ENCODE peak calls at places on chromosomes 1 and 21, in eight cellular contexts. K, V, D, Q, G, B, F and R are unnamed samples. For H3K4me1, the result is how much of the 10 kb centered on the place peaks cover.

GRCh38 chr1:98210064-98210463 is 289.2 kb upstream of the DPYD start:
- DNase-seq in K (no peak), V (no peak), D (no peak), Q (no peak), G (no peak), B (no peak), F (peak), R (no peak)

GRCh38 chr1:94654031-94654430 is 112.5 kb upstream of the F3 start:
- DNase-seq in K (no peak), V (no peak), D (peak), Q (no peak), G (no peak), B (peak), F (peak), R (no peak)

GRCh38 chr1:222095606-222096475 is 354.0 kb upstream of the DUSP10 start:
- DNase-seq in K (peak), V (no peak), D (peak), Q (no peak), G (peak), B (no peak), F (no peak), R (no peak)

GRCh38 chr1:106926748-106927582 is 129.5 kb upstream of the PRMT6 start:
- DNase-seq in K (no peak), V (no peak), D (no peak), Q (no peak), G (no peak), B (no peak), F (peak), R (no peak)

GRCh38 chr1:10661453-10661852 is 135.0 kb downstream of the CASZ1 start:
- DNase-seq in K (no peak), V (no peak), D (no peak), Q (no peak), G (no peak), B (no peak), F (no peak), R (no peak)

GRCh38 chr1:41626146-41626545 is 141.7 kb upstream of the EDN2 start:
- DNase-seq in K (no peak), V (peak), D (no peak), Q (peak), G (no peak), B (peak), F (peak), R (no peak)

GRCh38 chr1:184972281-184973055 is 1.8 kb downstream of the NIBAN1 start:
- DNase-seq in K (no peak), V (no peak), D (no peak), Q (no peak), G (no peak), B (no peak), F (peak), R (no peak)

GRCh38 chr1:14486401-14487110 is 111.9 kb upstream of the KAZN start:
- DNase-seq in K (peak), V (no peak), D (no peak), Q (no peak), G (peak), B (no peak), F (peak), R (no peak)

DNA sequence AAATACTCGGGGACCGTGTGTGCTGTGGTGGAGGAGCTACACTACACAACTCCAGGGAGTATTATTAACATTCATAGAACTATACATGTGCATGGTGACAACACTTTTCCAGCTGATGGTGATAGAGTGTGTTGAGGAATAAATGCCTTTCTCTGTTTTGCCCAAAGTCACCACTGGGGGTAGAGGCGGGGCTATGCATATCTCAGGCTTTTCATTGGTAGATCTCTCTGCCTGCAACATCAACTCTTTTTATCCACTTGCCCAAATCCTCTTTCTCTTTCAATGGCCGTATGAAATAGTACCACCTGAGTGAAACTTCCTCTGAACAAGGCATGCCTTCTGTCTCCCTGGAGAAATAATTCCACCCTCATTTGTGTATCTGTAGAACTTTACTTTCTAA is 107.0 kb upstream of the C8B start:
- DNase-seq in K (no peak), V (no peak), D (no peak), Q (no peak), G (no peak), B (no peak), F (no peak), R (no peak)
- TF ChIP-seq CTCF in K (no peak), V (no peak), D (no peak), Q (no peak), G (no peak), B (no peak), F (peak), R (no peak)

GRCh38 chr21:42852925-42853570 is 26.3 kb downstream of the WDR4 start:
- DNase-seq in K (no peak), V (no peak), D (no peak), Q (no peak), G (no peak), B (no peak), F (no peak), R (no peak)

GRCh38 chr21:42853621-42854020 is 25.7 kb downstream of the WDR4 start:
- DNase-seq in K (no peak), V (no peak), D (no peak), Q (no peak), G (no peak), B (no peak), F (no peak), R (no peak)

GRCh38 chr21:42850463-42850862 is 28.9 kb downstream of the WDR4 start:
- DNase-seq in K (no peak), V (no peak), D (no peak), Q (no peak), G (no peak), B (no peak), F (no peak), R (no peak)

GRCh38 chr21:42850866-42851391 is 28.4 kb downstream of the WDR4 start:
- DNase-seq in K (no peak), V (no peak), D (no peak), Q (no peak), G (no peak), B (no peak), F (no peak), R (peak)

GRCh38 chr21:42851812-42852665 is 27.3 kb downstream of the WDR4 start:
- DNase-seq in K (no peak), V (no peak), D (no peak), Q (no peak), G (no peak), B (no peak), F (no peak), R (no peak)
- TF ChIP-seq POLR2A in K (no peak), V (no peak), D (no peak), Q (no peak), G (no peak), B (no peak), F (no peak), R (no peak)

DNA sequence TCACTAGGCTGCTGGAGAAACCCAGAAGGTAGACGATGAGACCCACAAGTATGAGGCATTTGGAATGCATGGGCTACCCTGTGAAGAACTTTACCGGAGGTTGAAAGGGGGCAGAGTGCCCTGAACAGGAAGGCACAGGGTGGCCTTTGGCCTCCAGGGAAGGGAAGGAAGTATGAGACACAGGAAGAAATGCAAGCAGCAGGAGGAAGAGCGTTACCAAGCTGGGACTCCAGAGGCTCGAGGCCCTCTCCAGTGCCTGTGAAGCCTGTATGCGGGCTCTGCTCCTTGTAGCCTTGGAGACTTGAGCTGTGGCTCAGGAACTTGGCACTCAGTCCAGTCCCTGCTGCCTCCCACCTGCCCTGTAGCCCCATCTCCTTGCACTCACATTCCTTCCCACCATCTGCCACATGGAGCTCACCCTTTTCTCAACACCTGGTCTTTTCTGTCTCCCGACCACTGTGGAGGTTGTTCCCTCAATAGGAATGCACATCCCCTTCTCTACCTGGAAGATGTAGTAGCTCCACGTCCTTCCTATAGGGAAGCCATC is 33.5 kb upstream of the RNF19B start:
- DNase-seq in K (no peak), V (no peak), D (no peak), Q (no peak), G (no peak), B (no peak), F (no peak), R (peak)
- H3K4me1 ChIP-seq in K (under half), V (under half), D (under half), Q (under half), G (under half), B (under half), F (under half), R (half or more)

DNA sequence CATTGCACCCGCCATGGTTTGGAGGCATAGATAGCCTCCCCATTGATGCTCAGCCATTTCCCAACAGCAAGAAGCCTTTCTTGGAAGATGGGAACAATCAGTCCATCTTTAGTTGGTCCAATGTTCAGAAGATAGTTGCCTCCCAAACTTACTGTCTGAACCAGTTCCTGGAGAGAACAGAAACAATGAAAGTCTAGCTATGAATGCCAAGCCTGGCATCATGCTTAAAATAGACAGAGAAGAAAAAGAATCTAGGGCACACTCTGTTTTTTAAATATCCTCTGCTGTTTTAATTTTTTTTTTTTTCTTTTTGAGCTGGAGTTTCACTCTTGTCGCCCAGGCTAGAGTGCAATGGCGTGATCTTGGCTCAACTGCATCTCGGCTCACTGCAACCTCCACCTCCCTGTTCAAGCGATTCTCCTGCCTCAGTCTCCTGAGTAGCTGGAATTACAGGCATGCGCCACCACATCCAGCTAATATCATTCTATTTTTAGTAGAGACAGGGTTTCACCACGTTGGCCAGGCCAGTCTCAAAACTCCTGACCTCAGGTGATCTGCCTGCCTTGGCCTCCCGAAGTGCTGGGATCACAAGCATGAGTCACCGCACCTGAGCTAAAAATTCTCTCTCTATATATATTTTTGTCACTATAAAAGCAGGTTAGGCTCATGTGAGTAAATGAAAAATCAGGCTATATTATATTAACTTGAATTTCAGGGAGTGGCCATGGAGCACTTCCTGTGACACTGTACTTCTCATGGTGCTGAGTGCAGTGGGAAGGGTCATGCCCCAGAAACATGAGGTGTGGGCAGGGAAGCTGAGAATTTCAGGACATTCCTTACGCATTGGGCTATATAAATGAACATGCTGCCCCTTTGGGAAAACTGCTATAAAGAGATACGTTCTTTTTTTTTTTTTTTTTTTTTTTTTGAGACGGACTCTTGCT is 19.1 kb downstream of the FUCA1 start:
- DNase-seq in K (peak), V (peak), D (no peak), Q (no peak), G (no peak), B (no peak), F (no peak), R (no peak)
- TF ChIP-seq CTCF in K (no peak), V (no peak), D (no peak), Q (no peak), G (no peak), B (no peak), F (no peak), R (no peak)

DNA sequence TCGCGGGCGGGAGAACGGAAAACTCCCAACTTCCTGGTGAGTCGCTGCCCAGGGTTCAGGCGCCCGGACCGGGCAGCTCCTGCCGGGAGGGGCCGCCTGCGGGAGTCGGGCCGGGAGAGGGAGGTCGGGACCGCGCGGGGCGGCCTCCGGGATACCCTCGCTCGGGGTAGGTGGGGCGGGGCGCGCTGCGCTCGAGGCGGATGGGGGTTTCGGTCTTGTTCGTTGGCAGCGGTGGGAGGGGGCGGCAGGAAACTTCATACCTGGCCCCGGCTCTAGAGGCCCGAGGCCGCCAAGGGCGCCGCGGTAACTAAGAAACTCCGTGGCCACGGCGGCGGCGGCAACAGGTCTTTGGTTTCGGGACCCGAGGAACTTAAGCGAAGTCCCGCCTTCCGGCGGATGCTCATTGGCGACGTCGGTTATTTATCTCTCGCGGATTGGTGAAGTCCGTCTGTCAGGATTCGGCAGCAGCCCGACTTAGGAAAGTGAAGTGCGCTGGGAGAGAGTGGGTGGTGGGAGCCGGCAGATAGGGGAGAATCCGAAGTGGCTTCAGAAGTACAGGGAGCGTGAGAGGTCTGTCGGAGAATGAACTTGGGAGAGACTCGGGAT is 546 bp downstream of the NEK7 start:
- DNase-seq in K (peak), V (peak), D (peak), Q (peak), G (peak), B (peak), F (peak), R (peak)
- TF ChIP-seq POLR2A in K (peak), V (peak), D (peak), Q (no peak), G (no peak), B (peak), F (no peak), R (no peak)

GRCh38 chr1:198671136-198671535 is 32.3 kb downstream of the PTPRC start:
- DNase-seq in K (no peak), V (no peak), D (no peak), Q (no peak), G (no peak), B (no peak), F (no peak), R (no peak)

GRCh38 chr1:198669771-198670170 is 30.9 kb downstream of the PTPRC start:
- DNase-seq in K (no peak), V (no peak), D (no peak), Q (no peak), G (no peak), B (no peak), F (no peak), R (no peak)

GRCh38 chr1:198667186-198667585 is 28.3 kb downstream of the PTPRC start:
- DNase-seq in K (no peak), V (no peak), D (no peak), Q (no peak), G (no peak), B (no peak), F (no peak), R (no peak)

GRCh38 chr1:198667796-198668195 is 29.0 kb downstream of the PTPRC start:
- DNase-seq in K (no peak), V (no peak), D (no peak), Q (no peak), G (no peak), B (no peak), F (peak), R (no peak)

GRCh38 chr1:198669023-198669698 is 30.3 kb downstream of the PTPRC start:
- DNase-seq in K (no peak), V (no peak), D (peak), Q (no peak), G (no peak), B (no peak), F (peak), R (peak)
- H3K4me1 ChIP-seq in K (under half), V (under half), D (under half), Q (under half), G (under half), B (under half), F (under half), R (half or more)

GRCh38 chr1:6041432-6042062 is 4.1 kb upstream of the KCNAB2 start:
- DNase-seq in K (no peak), V (no peak), D (no peak), Q (no peak), G (no peak), B (no peak), F (no peak), R (peak)
- TF ChIP-seq CTCF in K (peak), V (no peak), D (peak), Q (peak), G (no peak), B (peak), F (peak), R (peak)